ENCODE peak calls at places on chromosomes 12 and 14, in eight cellular contexts. E is heart left ventricle; C is neuronal stem cell; B is CD4-positive, alpha-beta memory T cell; S is lower lobe of right lung; D is left ventricle myocardium inferior; Q is CD8-positive, alpha-beta memory T cell; L is aorta. H is an unnamed sample.

GRCh38 chr12:65948320-65949008 is 124.2 kb downstream of the HMGA2 start:
- DNase-seq in E (peak), C (no peak), B (no peak), S (peak), D (peak), Q (no peak), L (peak), H (no peak)

GRCh38 chr14:103260629-103261124 is 73.4 kb upstream of the EIF5 start:
- DNase-seq in E (no peak), C (no peak), B (no peak), S (peak), D (peak), Q (no peak), L (peak), H (no peak)

GRCh38 chr14:50813544-50813863 is 17.5 kb downstream of the NIN start:
- DNase-seq in E (no peak), C (no peak), B (peak), S (no peak), D (no peak), Q (no peak), L (no peak), H (no peak)

GRCh38 chr12:50597200-50598195 is 92.7 kb downstream of the DIP2B start:
- DNase-seq in E (no peak), C (no peak), B (peak), S (no peak), D (no peak), Q (peak), L (no peak), H (no peak)

GRCh38 chr12:122861586-122861970 is 26.3 kb downstream of the HIP1R start:
- DNase-seq in E (peak), C (no peak), B (no peak), S (no peak), D (no peak), Q (no peak), L (peak), H (no peak)

GRCh38 chr14:60184597-60185555 is 19.7 kb upstream of the DHRS7 start:
- DNase-seq in E (no peak), C (no peak), B (no peak), S (no peak), D (no peak), Q (no peak), L (no peak), H (no peak)

GRCh38 chr12:98478606-98479005 is 36.8 kb upstream of the TMPO start:
- DNase-seq in E (no peak), C (no peak), B (no peak), S (no peak), D (no peak), Q (no peak), L (no peak), H (no peak)

GRCh38 chr12:20040194-20040593 is 328.1 kb upstream of the PDE3A start:
- DNase-seq in E (no peak), C (no peak), B (no peak), S (no peak), D (no peak), Q (no peak), L (no peak), H (no peak)

GRCh38 chr14:32336702-32337101 is 7.6 kb downstream of the AKAP6 start:
- DNase-seq in E (no peak), C (no peak), B (no peak), S (no peak), D (no peak), Q (no peak), L (no peak), H (no peak)

GRCh38 chr14:58272589-58273372 is 25.6 kb upstream of the ARID4A start:
- DNase-seq in E (no peak), C (no peak), B (no peak), S (no peak), D (no peak), Q (no peak), L (no peak), H (peak)

GRCh38 chr12:27870939-27871338 is 90.9 kb upstream of the MANSC4 start:
- DNase-seq in E (no peak), C (no peak), B (no peak), S (no peak), D (no peak), Q (no peak), L (no peak), H (no peak)

GRCh38 chr12:13788626-13789025 is 192.8 kb downstream of the GRIN2B start:
- DNase-seq in E (no peak), C (no peak), B (no peak), S (no peak), D (no peak), Q (no peak), L (no peak), H (no peak)

GRCh38 chr14:70856851-70857498 is 47.7 kb upstream of the MAP3K9 start:
- DNase-seq in E (no peak), C (no peak), B (no peak), S (no peak), D (no peak), Q (no peak), L (no peak), H (no peak)

GRCh38 chr12:13499008-13499407 is 302.5 kb downstream of the EMP1 start:
- DNase-seq in E (no peak), C (no peak), B (no peak), S (no peak), D (no peak), Q (no peak), L (no peak), H (no peak)

GRCh38 chr12:67047634-67048033 is 221.5 kb upstream of the CAND1 start:
- DNase-seq in E (no peak), C (no peak), B (no peak), S (no peak), D (no peak), Q (no peak), L (no peak), H (no peak)

GRCh38 chr14:43297794-43298193 is 1209.3 kb downstream of the FSCB start:
- DNase-seq in E (no peak), C (no peak), B (no peak), S (no peak), D (no peak), Q (no peak), L (no peak), H (no peak)

GRCh38 chr12:84694111-84694510 is 218.5 kb downstream of the SLC6A15 start:
- DNase-seq in E (no peak), C (no peak), B (no peak), S (no peak), D (no peak), Q (no peak), L (no peak), H (no peak)

GRCh38 chr12:64083285-64084210 is 138.5 kb downstream of the KICS2 start:
- DNase-seq in E (no peak), C (no peak), B (no peak), S (peak), D (peak), Q (no peak), L (peak), H (no peak)

GRCh38 chr12:19916193-19916498 is 452.2 kb upstream of the PDE3A start:
- DNase-seq in E (no peak), C (no peak), B (no peak), S (no peak), D (no peak), Q (no peak), L (no peak), H (no peak)

GRCh38 chr12:71639341-71639760 is 24.3 kb downstream of the ZFC3H1 start:
- DNase-seq in E (no peak), C (no peak), B (no peak), S (no peak), D (no peak), Q (no peak), L (no peak), H (no peak)

GRCh38 chr12:121713257-121714155 is 954 bp downstream of the TMEM120B start:
- DNase-seq in E (peak), C (no peak), B (no peak), S (no peak), D (peak), Q (no peak), L (peak), H (no peak)

GRCh38 chr14:100748944-100749343 is 22.3 kb downstream of the DLK1 start:
- DNase-seq in E (no peak), C (no peak), B (no peak), S (no peak), D (no peak), Q (no peak), L (no peak), H (no peak)

GRCh38 chr14:28766505-28767238 is at the start of gene FOXG1:
- DNase-seq in E (no peak), C (peak), B (no peak), S (peak), D (no peak), Q (no peak), L (no peak), H (no peak)

GRCh38 chr12:83224012-83224411 is 537.3 kb downstream of the TMTC2 start:
- DNase-seq in E (no peak), C (no peak), B (no peak), S (no peak), D (no peak), Q (no peak), L (no peak), H (no peak)

GRCh38 chr12:46944771-46945170 is 119.0 kb upstream of the SLC38A4 start:
- DNase-seq in E (no peak), C (no peak), B (no peak), S (no peak), D (no peak), Q (no peak), L (no peak), H (no peak)

GRCh38 chr12:10031771-10032175 is 1.3 kb downstream of the CLEC9A start:
- DNase-seq in E (no peak), C (no peak), B (no peak), S (no peak), D (no peak), Q (no peak), L (no peak), H (peak)

GRCh38 chr14:61610900-61611299 is 84.4 kb upstream of the HIF1A start:
- DNase-seq in E (no peak), C (no peak), B (no peak), S (no peak), D (no peak), Q (no peak), L (no peak), H (no peak)

GRCh38 chr14:61609143-61609851 is 86.0 kb upstream of the HIF1A start:
- DNase-seq in E (no peak), C (no peak), B (no peak), S (no peak), D (no peak), Q (no peak), L (no peak), H (peak)

GRCh38 chr14:61611880-61612630 is 83.3 kb upstream of the HIF1A start:
- DNase-seq in E (no peak), C (no peak), B (no peak), S (no peak), D (no peak), Q (no peak), L (no peak), H (no peak)

GRCh38 chr14:61608245-61609142 is 86.8 kb upstream of the HIF1A start:
- DNase-seq in E (no peak), C (peak), B (no peak), S (no peak), D (no peak), Q (no peak), L (no peak), H (no peak)

GRCh38 chr14:61609885-61610284 is 85.4 kb upstream of the HIF1A start:
- DNase-seq in E (no peak), C (no peak), B (no peak), S (no peak), D (no peak), Q (no peak), L (no peak), H (no peak)
- H3K27ac ChIP-seq in E (no peak), C (no peak), B (no peak), S (no peak), D (no peak), Q (no peak), L (no peak), H (no peak)

DNA sequence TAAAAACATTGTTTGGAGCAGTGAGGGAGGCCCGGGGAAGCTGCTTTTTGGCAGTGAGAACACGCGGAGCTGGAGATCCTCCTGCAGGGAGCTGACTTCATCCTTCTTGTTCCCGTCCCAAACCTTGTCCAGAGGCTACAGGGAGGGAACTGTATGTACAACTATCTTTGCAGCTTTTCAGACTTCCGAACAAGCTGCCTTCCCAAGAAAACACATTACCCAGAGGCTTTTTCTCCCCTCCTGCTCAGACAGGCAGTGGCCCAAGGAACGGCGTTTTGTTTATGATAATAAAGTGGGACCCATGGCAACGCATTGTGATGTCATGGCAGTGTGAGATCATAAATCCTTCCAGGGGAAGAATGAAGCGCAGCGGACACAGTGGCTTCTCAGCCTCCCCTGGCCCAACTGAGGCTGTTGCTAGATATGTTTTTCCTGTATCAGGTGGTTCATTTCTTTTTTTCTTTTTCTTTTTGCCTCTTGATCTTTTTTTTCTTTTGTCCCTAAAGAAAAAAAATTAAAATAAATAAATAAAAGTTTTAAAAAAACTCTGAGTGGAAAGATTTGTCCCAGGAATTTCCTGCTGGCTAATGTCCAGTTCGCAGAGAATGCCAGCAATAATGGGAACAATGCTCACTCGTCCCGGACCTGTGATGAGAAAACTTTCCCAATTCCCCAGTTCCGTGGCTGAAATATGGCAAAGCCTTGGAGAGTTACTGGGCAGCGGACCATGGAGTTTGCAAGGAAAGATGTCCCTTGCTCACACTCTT is 103.5 kb upstream of the MAP1LC3B2 start:
- DNase-seq in E (peak), C (peak), B (no peak), S (no peak), D (peak), Q (no peak), L (peak), H (no peak)
- H3K27ac ChIP-seq in E (peak), C (no peak), B (no peak), S (peak), D (peak), Q (no peak), L (peak), H (no peak)

GRCh38 chr12:45727994-45728624 is 1.4 kb upstream of the ARID2 start:
- DNase-seq in E (no peak), C (no peak), B (no peak), S (no peak), D (no peak), Q (no peak), L (no peak), H (no peak)

GRCh38 chr12:45727301-45727993 is 2.1 kb upstream of the ARID2 start:
- DNase-seq in E (peak), C (peak), B (peak), S (peak), D (peak), Q (peak), L (peak), H (peak)

GRCh38 chr12:45729233-45730115 is at the start of gene ARID2:
- DNase-seq in E (peak), C (peak), B (peak), S (peak), D (peak), Q (peak), L (peak), H (no peak)

GRCh38 chr12:45730116-45730841 is 773 bp downstream of the ARID2 start:
- DNase-seq in E (peak), C (peak), B (peak), S (peak), D (peak), Q (peak), L (peak), H (no peak)

GRCh38 chr12:45728625-45729232 is 777 bp upstream of the ARID2 start:
- DNase-seq in E (peak), C (peak), B (peak), S (peak), D (peak), Q (peak), L (peak), H (peak)
- H3K27ac ChIP-seq in E (peak), C (peak), B (peak), S (peak), D (peak), Q (peak), L (peak), H (no peak)

GRCh38 chr12:48110691-48111315 is 4.9 kb upstream of the SENP1 start:
- DNase-seq in E (no peak), C (no peak), B (no peak), S (no peak), D (no peak), Q (no peak), L (no peak), H (no peak)
- H3K27ac ChIP-seq in E (no peak), C (no peak), B (no peak), S (no peak), D (no peak), Q (no peak), L (no peak), H (no peak)

GRCh38 chr14:25120261-25120660 is 70.3 kb upstream of the STXBP6 start:
- DNase-seq in E (no peak), C (no peak), B (no peak), S (no peak), D (no peak), Q (no peak), L (no peak), H (no peak)

GRCh38 chr14:25121342-25122129 is 71.6 kb upstream of the STXBP6 start:
- DNase-seq in E (no peak), C (no peak), B (no peak), S (no peak), D (no peak), Q (no peak), L (no peak), H (no peak)

GRCh38 chr14:25118671-25119070 is 68.7 kb upstream of the STXBP6 start:
- DNase-seq in E (no peak), C (no peak), B (no peak), S (no peak), D (no peak), Q (no peak), L (no peak), H (no peak)

GRCh38 chr14:25122843-25123242 is 72.9 kb upstream of the STXBP6 start:
- DNase-seq in E (no peak), C (no peak), B (no peak), S (no peak), D (no peak), Q (no peak), L (no peak), H (no peak)

GRCh38 chr14:25122188-25122587 is 72.2 kb upstream of the STXBP6 start:
- DNase-seq in E (no peak), C (no peak), B (no peak), S (no peak), D (no peak), Q (no peak), L (no peak), H (no peak)
- H3K27ac ChIP-seq in E (no peak), C (no peak), B (no peak), S (no peak), D (peak), Q (no peak), L (no peak), H (no peak)

DNA sequence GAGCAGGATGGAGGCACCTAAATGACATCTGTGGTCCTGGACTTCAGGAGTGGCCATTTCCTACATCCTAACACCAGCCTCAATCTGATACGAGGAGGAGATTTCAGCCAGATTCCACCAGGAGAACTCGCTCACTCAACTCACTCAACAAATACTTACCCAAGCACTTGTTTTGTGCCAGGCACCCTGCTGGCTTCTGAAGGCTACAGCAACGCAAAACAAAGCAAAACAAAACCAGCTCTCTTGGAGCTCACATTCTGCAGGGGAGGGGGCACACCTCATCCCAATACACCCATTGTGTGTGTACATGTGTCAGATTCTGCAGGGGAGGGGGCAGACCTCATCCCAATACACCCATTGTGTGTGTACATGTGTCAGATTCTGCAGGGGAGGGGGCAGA is 144.8 kb downstream of the PIWIL1 start:
- DNase-seq in E (no peak), C (peak), B (no peak), S (no peak), D (no peak), Q (no peak), L (no peak), H (no peak)
- H3K27ac ChIP-seq in E (no peak), C (no peak), B (no peak), S (no peak), D (no peak), Q (no peak), L (no peak), H (no peak)

DNA sequence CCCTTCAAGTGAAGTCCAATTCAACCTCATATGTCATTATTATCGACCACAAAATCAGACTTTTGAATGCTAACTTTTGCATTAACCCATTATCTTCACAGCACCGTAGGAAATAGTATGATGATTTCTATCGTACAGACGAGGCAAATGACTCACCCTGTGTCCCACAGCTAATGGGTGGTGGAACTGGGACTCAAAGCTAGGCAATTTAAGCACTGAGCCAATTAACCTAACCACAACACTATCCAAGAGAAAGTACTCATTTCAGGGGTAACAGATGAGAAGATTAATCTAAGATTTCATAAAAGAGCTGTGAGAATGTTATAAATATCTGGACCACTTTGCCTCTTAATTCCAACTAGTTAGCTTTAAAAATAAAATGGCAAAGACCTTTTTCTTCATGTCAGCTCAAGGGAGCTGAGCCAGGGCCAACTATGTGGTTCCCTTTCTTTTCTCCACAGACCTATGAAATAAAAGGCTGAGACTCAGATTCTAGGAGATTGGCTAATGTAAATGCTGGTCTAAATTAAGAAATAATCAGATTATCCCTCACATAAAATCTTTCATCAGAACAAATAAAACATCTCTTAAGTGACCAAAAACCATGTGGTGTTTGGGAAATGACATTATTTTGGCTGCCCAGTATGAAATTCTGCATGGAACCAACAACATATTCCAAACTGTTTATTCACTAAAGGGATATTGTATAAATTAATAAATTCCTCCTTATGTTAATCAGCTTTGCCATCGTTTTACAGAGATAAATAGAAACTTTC is 4.9 kb downstream of the PTGER2 start:
- DNase-seq in E (no peak), C (no peak), B (no peak), S (no peak), D (no peak), Q (no peak), L (no peak), H (no peak)
- H3K27ac ChIP-seq in E (no peak), C (no peak), B (peak), S (no peak), D (no peak), Q (no peak), L (no peak), H (no peak)